ENCODE peak calls at places on chromosome 1, in nine cellular contexts. One of them, this sample, is unnamed.

GRCh38 chr1:206568256-206568655 is 44.0 kb downstream of the EIF2D start:
- DNase-seq in right atrium auricular region: no peak
- DNase-seq in esophagus squamous epithelium: no peak
- DNase-seq in heart right ventricle: no peak
- DNase-seq in Caco-2: no peak
- DNase-seq in left lung: peak
- DNase-seq in bronchial epithelial cell: no peak
- DNase-seq in AG04450: no peak
- DNase-seq in epithelial cell of esophagus: no peak
- DNase-seq in this sample: no peak

GRCh38 chr1:172398193-172398592 is 22.3 kb upstream of the C1orf105 start:
- DNase-seq in right atrium auricular region: no peak
- DNase-seq in esophagus squamous epithelium: no peak
- DNase-seq in heart right ventricle: no peak
- DNase-seq in Caco-2: no peak
- DNase-seq in left lung: no peak
- DNase-seq in bronchial epithelial cell: no peak
- DNase-seq in AG04450: no peak
- DNase-seq in epithelial cell of esophagus: no peak
- DNase-seq in this sample: no peak

GRCh38 chr1:246632584-246633168 is 66.4 kb downstream of the CNST start:
- DNase-seq in right atrium auricular region: no peak
- DNase-seq in esophagus squamous epithelium: no peak
- DNase-seq in heart right ventricle: no peak
- DNase-seq in Caco-2: no peak
- DNase-seq in left lung: no peak
- DNase-seq in bronchial epithelial cell: peak
- DNase-seq in AG04450: peak
- DNase-seq in epithelial cell of esophagus: peak
- DNase-seq in this sample: no peak

GRCh38 chr1:62452951-62453350 is 16.1 kb downstream of the USP1 start:
- DNase-seq in right atrium auricular region: no peak
- DNase-seq in esophagus squamous epithelium: no peak
- DNase-seq in heart right ventricle: no peak
- DNase-seq in Caco-2: no peak
- DNase-seq in left lung: no peak
- DNase-seq in bronchial epithelial cell: peak
- DNase-seq in AG04450: no peak
- DNase-seq in epithelial cell of esophagus: peak
- DNase-seq in this sample: no peak

GRCh38 chr1:67458663-67459062 is 28.5 kb upstream of the SERBP1 start:
- DNase-seq in right atrium auricular region: no peak
- DNase-seq in esophagus squamous epithelium: no peak
- DNase-seq in heart right ventricle: no peak
- DNase-seq in Caco-2: no peak
- DNase-seq in left lung: no peak
- DNase-seq in bronchial epithelial cell: no peak
- DNase-seq in AG04450: no peak
- DNase-seq in epithelial cell of esophagus: no peak
- DNase-seq in this sample: no peak

GRCh38 chr1:182119631-182120030 is 58.1 kb upstream of the ZNF648 start:
- DNase-seq in right atrium auricular region: no peak
- DNase-seq in esophagus squamous epithelium: no peak
- DNase-seq in heart right ventricle: no peak
- DNase-seq in Caco-2: no peak
- DNase-seq in left lung: no peak
- DNase-seq in bronchial epithelial cell: no peak
- DNase-seq in AG04450: no peak
- DNase-seq in epithelial cell of esophagus: no peak
- DNase-seq in this sample: no peak

GRCh38 chr1:9481048-9481447 is 58.2 kb upstream of the SLC25A33 start:
- DNase-seq in right atrium auricular region: no peak
- DNase-seq in esophagus squamous epithelium: no peak
- DNase-seq in heart right ventricle: no peak
- DNase-seq in Caco-2: no peak
- DNase-seq in left lung: no peak
- DNase-seq in bronchial epithelial cell: no peak
- DNase-seq in AG04450: no peak
- DNase-seq in epithelial cell of esophagus: peak
- DNase-seq in this sample: no peak

GRCh38 chr1:7111855-7112254 is 326.6 kb downstream of the CAMTA1 start:
- DNase-seq in right atrium auricular region: no peak
- DNase-seq in esophagus squamous epithelium: no peak
- DNase-seq in heart right ventricle: no peak
- DNase-seq in Caco-2: no peak
- DNase-seq in left lung: no peak
- DNase-seq in bronchial epithelial cell: no peak
- DNase-seq in AG04450: no peak
- DNase-seq in epithelial cell of esophagus: no peak
- DNase-seq in this sample: no peak

GRCh38 chr1:170377896-170378634 is 153.9 kb upstream of the GORAB start:
- DNase-seq in right atrium auricular region: no peak
- DNase-seq in esophagus squamous epithelium: no peak
- DNase-seq in heart right ventricle: no peak
- DNase-seq in Caco-2: no peak
- DNase-seq in left lung: no peak
- DNase-seq in bronchial epithelial cell: no peak
- DNase-seq in AG04450: no peak
- DNase-seq in epithelial cell of esophagus: no peak
- DNase-seq in this sample: no peak

GRCh38 chr1:29271724-29272123 is 35.4 kb downstream of the PTPRU start:
- DNase-seq in right atrium auricular region: peak
- DNase-seq in esophagus squamous epithelium: no peak
- DNase-seq in heart right ventricle: peak
- DNase-seq in Caco-2: peak
- DNase-seq in left lung: no peak
- DNase-seq in bronchial epithelial cell: peak
- DNase-seq in AG04450: no peak
- DNase-seq in epithelial cell of esophagus: peak
- DNase-seq in this sample: no peak

GRCh38 chr1:221109930-221110329 is 230.7 kb downstream of the HLX start:
- DNase-seq in right atrium auricular region: no peak
- DNase-seq in esophagus squamous epithelium: no peak
- DNase-seq in heart right ventricle: no peak
- DNase-seq in Caco-2: no peak
- DNase-seq in left lung: no peak
- DNase-seq in bronchial epithelial cell: no peak
- DNase-seq in AG04450: no peak
- DNase-seq in epithelial cell of esophagus: no peak
- DNase-seq in this sample: no peak

GRCh38 chr1:36836196-36836883 is 198.0 kb downstream of the GRIK3 start:
- DNase-seq in right atrium auricular region: no peak
- DNase-seq in esophagus squamous epithelium: no peak
- DNase-seq in heart right ventricle: no peak
- DNase-seq in Caco-2: no peak
- DNase-seq in left lung: peak
- DNase-seq in bronchial epithelial cell: no peak
- DNase-seq in AG04450: no peak
- DNase-seq in epithelial cell of esophagus: no peak
- DNase-seq in this sample: no peak

GRCh38 chr1:207866471-207867135 is 44.3 kb downstream of the CD34 start:
- DNase-seq in right atrium auricular region: peak
- DNase-seq in esophagus squamous epithelium: no peak
- DNase-seq in heart right ventricle: no peak
- DNase-seq in Caco-2: no peak
- DNase-seq in left lung: no peak
- DNase-seq in bronchial epithelial cell: no peak
- DNase-seq in AG04450: no peak
- DNase-seq in epithelial cell of esophagus: no peak
- DNase-seq in this sample: no peak

GRCh38 chr1:13860023-13860422 is 160.0 kb downstream of the PRDM2 start:
- DNase-seq in right atrium auricular region: no peak
- DNase-seq in esophagus squamous epithelium: no peak
- DNase-seq in heart right ventricle: no peak
- DNase-seq in Caco-2: peak
- DNase-seq in left lung: no peak
- DNase-seq in bronchial epithelial cell: peak
- DNase-seq in AG04450: no peak
- DNase-seq in epithelial cell of esophagus: peak
- DNase-seq in this sample: no peak

GRCh38 chr1:235566092-235566491 is 61.8 kb upstream of the B3GALNT2 start:
- DNase-seq in right atrium auricular region: no peak
- DNase-seq in esophagus squamous epithelium: no peak
- DNase-seq in heart right ventricle: no peak
- DNase-seq in Caco-2: no peak
- DNase-seq in left lung: no peak
- DNase-seq in bronchial epithelial cell: no peak
- DNase-seq in AG04450: no peak
- DNase-seq in epithelial cell of esophagus: no peak
- DNase-seq in this sample: no peak

GRCh38 chr1:45999507-45999906 is 132.9 kb downstream of the PIK3R3 start:
- DNase-seq in right atrium auricular region: no peak
- DNase-seq in esophagus squamous epithelium: no peak
- DNase-seq in heart right ventricle: no peak
- DNase-seq in Caco-2: no peak
- DNase-seq in left lung: no peak
- DNase-seq in bronchial epithelial cell: no peak
- DNase-seq in AG04450: no peak
- DNase-seq in epithelial cell of esophagus: no peak
- DNase-seq in this sample: no peak

GRCh38 chr1:151144474-151145157 is 1.8 kb downstream of the SEMA6C start:
- DNase-seq in right atrium auricular region: no peak
- DNase-seq in esophagus squamous epithelium: no peak
- DNase-seq in heart right ventricle: no peak
- DNase-seq in Caco-2: no peak
- DNase-seq in left lung: no peak
- DNase-seq in bronchial epithelial cell: no peak
- DNase-seq in AG04450: no peak
- DNase-seq in epithelial cell of esophagus: no peak
- DNase-seq in this sample: no peak
- H3K4me3 ChIP-seq in right atrium auricular region: peak
- H3K4me3 ChIP-seq in esophagus squamous epithelium: peak
- H3K4me3 ChIP-seq in heart right ventricle: peak
- H3K4me3 ChIP-seq in Caco-2: no peak
- H3K4me3 ChIP-seq in left lung: peak
- H3K4me3 ChIP-seq in bronchial epithelial cell: no peak
- H3K4me3 ChIP-seq in AG04450: no peak
- H3K4me3 ChIP-seq in epithelial cell of esophagus: no peak
- H3K4me3 ChIP-seq in this sample: no peak

GRCh38 chr1:203153989-203154821 is 21.4 kb downstream of the MYBPH start:
- DNase-seq in right atrium auricular region: no peak
- DNase-seq in esophagus squamous epithelium: no peak
- DNase-seq in heart right ventricle: no peak
- DNase-seq in Caco-2: no peak
- DNase-seq in left lung: no peak
- DNase-seq in bronchial epithelial cell: peak
- DNase-seq in AG04450: no peak
- DNase-seq in epithelial cell of esophagus: peak
- DNase-seq in this sample: no peak
- TF ChIP-seq CTCF in right atrium auricular region: no peak
- TF ChIP-seq CTCF in esophagus squamous epithelium: no peak
- TF ChIP-seq CTCF in heart right ventricle: no peak
- TF ChIP-seq CTCF in Caco-2: no peak
- TF ChIP-seq CTCF in left lung: no peak
- TF ChIP-seq CTCF in bronchial epithelial cell: no peak
- TF ChIP-seq CTCF in AG04450: no peak
- TF ChIP-seq CTCF in epithelial cell of esophagus: no peak
- TF ChIP-seq CTCF in this sample: no peak

DNA sequence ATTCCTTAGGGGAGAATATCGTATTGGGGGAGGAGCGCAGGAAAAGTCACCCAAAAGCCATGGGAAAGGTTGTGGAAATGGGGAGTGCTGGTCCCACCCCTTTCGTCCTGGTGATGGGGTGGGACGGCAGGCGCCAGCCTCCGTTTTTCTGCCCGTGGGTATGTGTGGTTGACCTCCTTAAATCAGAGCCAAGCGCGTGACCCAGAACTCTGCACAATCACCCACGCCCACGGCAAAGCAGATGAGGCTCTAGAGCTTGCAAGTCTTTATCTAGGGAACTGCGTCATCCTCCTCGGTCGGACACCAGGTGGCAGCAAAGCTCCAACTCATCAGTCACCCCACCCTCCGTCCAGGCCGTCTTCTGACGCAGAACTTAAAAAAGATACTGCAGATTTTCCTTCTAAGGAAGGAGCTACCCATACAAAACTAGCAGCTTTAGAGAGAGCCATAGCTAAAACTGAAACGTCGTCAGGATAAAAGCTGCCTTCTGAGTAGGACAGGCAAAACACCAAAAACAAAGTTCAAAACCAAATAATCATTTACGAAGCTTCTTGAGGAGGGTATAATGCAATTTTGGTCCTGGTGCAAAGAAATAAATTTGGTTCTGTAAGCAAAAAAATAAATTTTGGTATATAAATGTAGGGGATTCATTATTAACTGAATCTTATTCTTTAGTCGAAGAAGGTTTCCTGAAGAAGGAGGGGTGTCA is 62.0 kb downstream of the TBX19 start:
- DNase-seq in right atrium auricular region: peak
- DNase-seq in esophagus squamous epithelium: peak
- DNase-seq in heart right ventricle: peak
- DNase-seq in Caco-2: peak
- DNase-seq in left lung: peak
- DNase-seq in bronchial epithelial cell: peak
- DNase-seq in AG04450: peak
- DNase-seq in epithelial cell of esophagus: peak
- DNase-seq in this sample: peak
- H3K4me3 ChIP-seq in right atrium auricular region: no peak
- H3K4me3 ChIP-seq in esophagus squamous epithelium: no peak
- H3K4me3 ChIP-seq in heart right ventricle: peak
- H3K4me3 ChIP-seq in Caco-2: peak
- H3K4me3 ChIP-seq in left lung: no peak
- H3K4me3 ChIP-seq in bronchial epithelial cell: no peak
- H3K4me3 ChIP-seq in AG04450: peak
- H3K4me3 ChIP-seq in epithelial cell of esophagus: no peak
- H3K4me3 ChIP-seq in this sample: no peak

GRCh38 chr1:66265796-66266195 is 268.2 kb upstream of the SGIP1 start:
- DNase-seq in right atrium auricular region: no peak
- DNase-seq in esophagus squamous epithelium: no peak
- DNase-seq in heart right ventricle: no peak
- DNase-seq in Caco-2: no peak
- DNase-seq in left lung: no peak
- DNase-seq in bronchial epithelial cell: no peak
- DNase-seq in AG04450: no peak
- DNase-seq in epithelial cell of esophagus: no peak
- DNase-seq in this sample: no peak

GRCh38 chr1:66266350-66266749 is 267.6 kb upstream of the SGIP1 start:
- DNase-seq in right atrium auricular region: no peak
- DNase-seq in esophagus squamous epithelium: no peak
- DNase-seq in heart right ventricle: no peak
- DNase-seq in Caco-2: no peak
- DNase-seq in left lung: no peak
- DNase-seq in bronchial epithelial cell: peak
- DNase-seq in AG04450: no peak
- DNase-seq in epithelial cell of esophagus: peak
- DNase-seq in this sample: no peak

GRCh38 chr1:66267211-66267940 is 266.6 kb upstream of the SGIP1 start:
- DNase-seq in right atrium auricular region: no peak
- DNase-seq in esophagus squamous epithelium: no peak
- DNase-seq in heart right ventricle: no peak
- DNase-seq in Caco-2: no peak
- DNase-seq in left lung: no peak
- DNase-seq in bronchial epithelial cell: no peak
- DNase-seq in AG04450: no peak
- DNase-seq in epithelial cell of esophagus: no peak
- DNase-seq in this sample: no peak

GRCh38 chr1:66265268-66265667 is 268.7 kb upstream of the SGIP1 start:
- DNase-seq in right atrium auricular region: no peak
- DNase-seq in esophagus squamous epithelium: no peak
- DNase-seq in heart right ventricle: no peak
- DNase-seq in Caco-2: no peak
- DNase-seq in left lung: no peak
- DNase-seq in bronchial epithelial cell: no peak
- DNase-seq in AG04450: no peak
- DNase-seq in epithelial cell of esophagus: no peak
- DNase-seq in this sample: no peak

GRCh38 chr1:66266756-66267155 is 267.2 kb upstream of the SGIP1 start:
- DNase-seq in right atrium auricular region: no peak
- DNase-seq in esophagus squamous epithelium: no peak
- DNase-seq in heart right ventricle: no peak
- DNase-seq in Caco-2: no peak
- DNase-seq in left lung: no peak
- DNase-seq in bronchial epithelial cell: peak
- DNase-seq in AG04450: no peak
- DNase-seq in epithelial cell of esophagus: peak
- DNase-seq in this sample: no peak
- TF ChIP-seq CTCF in right atrium auricular region: no peak
- TF ChIP-seq CTCF in esophagus squamous epithelium: no peak
- TF ChIP-seq CTCF in heart right ventricle: no peak
- TF ChIP-seq CTCF in Caco-2: no peak
- TF ChIP-seq CTCF in left lung: no peak
- TF ChIP-seq CTCF in bronchial epithelial cell: no peak
- TF ChIP-seq CTCF in AG04450: no peak
- TF ChIP-seq CTCF in epithelial cell of esophagus: no peak
- TF ChIP-seq CTCF in this sample: no peak

This sample was measured in GM12864.